ENCODE peak calls at places on chromosomes 12 and 14, in nine cellular contexts. O is fibroblast of gingiva; I is EL; Q is Caki2; Z is fibroblast of mammary gland; D is Jurkat, Clone E6-1; R is ovary; C is SHP77; Y is gastrocnemius medialis. N is an unnamed sample.

GRCh38 chr12:87775051-87775450 is 254.2 kb downstream of the C12orf50 start:
- DNase-seq in O (no peak), I (no peak), Q (no peak), Z (no peak), D (no peak), R (no peak), C (no peak), Y (no peak), N (no peak)

GRCh38 chr12:85155791-85156190 is 119.6 kb downstream of the LRRIQ1 start:
- DNase-seq in O (peak), I (peak), Q (peak), Z (peak), D (peak), R (no peak), C (peak), Y (no peak), N (peak)

GRCh38 chr14:74840603-74841030 is 35.3 kb downstream of the PROX2 start:
- DNase-seq in O (no peak), I (no peak), Q (no peak), Z (no peak), D (no peak), R (no peak), C (no peak), Y (no peak), N (no peak)

GRCh38 chr14:39766397-39767000 is 334.3 kb upstream of the FBXO33 start:
- DNase-seq in O (no peak), I (no peak), Q (no peak), Z (no peak), D (no peak), R (no peak), C (no peak), Y (no peak), N (no peak)

GRCh38 chr14:22561661-22562579 is 27.1 kb downstream of the DAD1 start:
- DNase-seq in O (no peak), I (no peak), Q (no peak), Z (no peak), D (peak), R (no peak), C (no peak), Y (no peak), N (no peak)

GRCh38 chr12:102869571-102869970 is 47.5 kb downstream of the PAH start:
- DNase-seq in O (no peak), I (no peak), Q (no peak), Z (no peak), D (no peak), R (no peak), C (no peak), Y (no peak), N (no peak)

GRCh38 chr14:101193126-101193844 is 289.8 kb upstream of the RTL1 start:
- DNase-seq in O (no peak), I (no peak), Q (no peak), Z (no peak), D (no peak), R (no peak), C (no peak), Y (no peak), N (no peak)

GRCh38 chr12:132258543-132258942 is 70.8 kb downstream of the GALNT9 start:
- DNase-seq in O (no peak), I (no peak), Q (no peak), Z (no peak), D (no peak), R (no peak), C (no peak), Y (no peak), N (no peak)

GRCh38 chr14:61461808-61462275 is 140.5 kb downstream of the PRKCH start:
- DNase-seq in O (peak), I (peak), Q (peak), Z (peak), D (peak), R (no peak), C (peak), Y (no peak), N (peak)

GRCh38 chr14:34650786-34651584 is 21.0 kb upstream of the SNX6 start:
- DNase-seq in O (peak), I (peak), Q (peak), Z (peak), D (no peak), R (no peak), C (no peak), Y (no peak), N (no peak)

GRCh38 chr14:50452979-50453705 is 56.5 kb upstream of the CDKL1 start:
- DNase-seq in O (peak), I (peak), Q (peak), Z (peak), D (no peak), R (no peak), C (no peak), Y (no peak), N (no peak)

GRCh38 chr12:2140858-2141519 is 88.2 kb downstream of the CACNA1C start:
- DNase-seq in O (no peak), I (no peak), Q (no peak), Z (no peak), D (no peak), R (no peak), C (no peak), Y (no peak), N (no peak)

GRCh38 chr12:89971880-89972279 is 263.2 kb upstream of the ATP2B1 start:
- DNase-seq in O (peak), I (no peak), Q (no peak), Z (no peak), D (no peak), R (no peak), C (no peak), Y (no peak), N (no peak)

GRCh38 chr12:18983854-18984253 is 145.7 kb upstream of the PLEKHA5 start:
- DNase-seq in O (no peak), I (no peak), Q (no peak), Z (no peak), D (no peak), R (no peak), C (no peak), Y (no peak), N (no peak)

GRCh38 chr14:68082698-68083291 is 263.2 kb downstream of the RAD51B start:
- DNase-seq in O (no peak), I (no peak), Q (no peak), Z (no peak), D (no peak), R (no peak), C (no peak), Y (no peak), N (no peak)

GRCh38 chr14:89654998-89655397 is 238.0 kb upstream of the FOXN3 start:
- DNase-seq in O (no peak), I (no peak), Q (no peak), Z (no peak), D (no peak), R (no peak), C (no peak), Y (no peak), N (peak)

GRCh38 chr14:100804138-100804537 is 21.8 kb upstream of the MEG3 start:
- DNase-seq in O (no peak), I (no peak), Q (no peak), Z (no peak), D (no peak), R (peak), C (no peak), Y (no peak), N (no peak)

GRCh38 chr12:22658214-22658613 is 33.2 kb downstream of the ETNK1 start:
- DNase-seq in O (no peak), I (peak), Q (peak), Z (peak), D (no peak), R (no peak), C (no peak), Y (no peak), N (no peak)

GRCh38 chr12:109383240-109383639 is 35.5 kb downstream of the MYO1H start:
- DNase-seq in O (no peak), I (no peak), Q (no peak), Z (no peak), D (no peak), R (no peak), C (no peak), Y (no peak), N (no peak)

GRCh38 chr12:47864646-47865235 is 40.1 kb downstream of the VDR start:
- DNase-seq in O (no peak), I (no peak), Q (no peak), Z (no peak), D (no peak), R (no peak), C (no peak), Y (no peak), N (no peak)

GRCh38 chr14:99602054-99602787 is 1.8 kb downstream of the CCDC85C start:
- DNase-seq in O (no peak), I (peak), Q (peak), Z (no peak), D (no peak), R (no peak), C (no peak), Y (no peak), N (peak)

GRCh38 chr12:116735951-116736599 is 1.8 kb downstream of the SPRING1 start:
- DNase-seq in O (no peak), I (no peak), Q (peak), Z (no peak), D (no peak), R (no peak), C (no peak), Y (no peak), N (no peak)

GRCh38 chr12:128418944-128419343 is 152.0 kb downstream of the TMEM132C start:
- DNase-seq in O (no peak), I (no peak), Q (no peak), Z (no peak), D (no peak), R (no peak), C (no peak), Y (no peak), N (no peak)

GRCh38 chr12:58877243-58877743 is 43.0 kb downstream of the LRIG3 start:
- DNase-seq in O (peak), I (peak), Q (peak), Z (peak), D (peak), R (no peak), C (peak), Y (no peak), N (peak)